ENCODE peak calls at places on chromosomes 2 and 18, in four cellular contexts. W is K562, X is WTC11, E is HepG2. O is an unnamed sample.

GRCh38 chr2:230472619-230473018 is 56.6 kb downstream of the SP100 start:
- DNase-seq in W (peak), X (no peak), E (no peak), O (no peak)

GRCh38 chr18:57775937-57776336 is 27.2 kb downstream of the ATP8B1 start:
- DNase-seq in W (no peak), X (no peak), E (no peak), O (no peak)

GRCh38 chr2:71897145-71897495 is 250.5 kb downstream of the CYP26B1 start:
- DNase-seq in W (no peak), X (no peak), E (no peak), O (no peak)

GRCh38 chr2:60530660-60531276 is 22.7 kb downstream of the BCL11A start:
- DNase-seq in W (peak), X (no peak), E (peak), O (no peak)

GRCh38 chr2:164335947-164336346 is 285.3 kb downstream of the GRB14 start:
- DNase-seq in W (no peak), X (no peak), E (no peak), O (no peak)

GRCh38 chr18:56559044-56559443 is 79.3 kb downstream of the TXNL1 start:
- DNase-seq in W (no peak), X (no peak), E (no peak), O (no peak)

GRCh38 chr2:80086831-80087230 is 217.7 kb downstream of the LRRTM1 start:
- DNase-seq in W (peak), X (no peak), E (no peak), O (no peak)

GRCh38 chr2:46779447-46779941 is 136.1 kb downstream of the MCFD2 start:
- DNase-seq in W (no peak), X (no peak), E (no peak), O (no peak)

GRCh38 chr18:23357992-23358594 is 95.0 kb upstream of the RIOK3 start:
- DNase-seq in W (no peak), X (no peak), E (no peak), O (no peak)

GRCh38 chr18:66582151-66582550 is 21.7 kb downstream of the CDH19 start:
- DNase-seq in W (no peak), X (no peak), E (no peak), O (no peak)

GRCh38 chr2:217249490-217250451 is 389.9 kb upstream of the TNP1 start:
- DNase-seq in W (no peak), X (no peak), E (no peak), O (no peak)

GRCh38 chr18:13574355-13574754 is 152.0 kb downstream of the FAM210A start:
- DNase-seq in W (no peak), X (no peak), E (no peak), O (no peak)

GRCh38 chr2:104088745-104089144 is 765.2 kb upstream of the POU3F3 start:
- DNase-seq in W (no peak), X (no peak), E (no peak), O (no peak)

GRCh38 chr2:28429636-28430376 is 37.1 kb downstream of the FOSL2 start:
- DNase-seq in W (no peak), X (no peak), E (no peak), O (no peak)

GRCh38 chr2:180847073-180847472 is 133.3 kb upstream of the UBE2E3 start:
- DNase-seq in W (no peak), X (no peak), E (no peak), O (no peak)

GRCh38 chr2:173148520-173148919 is 72.9 kb downstream of the MAP3K20 start:
- DNase-seq in W (no peak), X (no peak), E (no peak), O (no peak)

GRCh38 chr2:20211860-20212458 is 13.0 kb downstream of the SDC1 start:
- DNase-seq in W (no peak), X (no peak), E (no peak), O (no peak)

GRCh38 chr18:60754413-60754812 is 381.8 kb upstream of the MC4R start:
- DNase-seq in W (no peak), X (no peak), E (no peak), O (no peak)

GRCh38 chr2:67032091-67032490 is 365.0 kb upstream of the ETAA1 start:
- DNase-seq in W (no peak), X (no peak), E (no peak), O (no peak)

GRCh38 chr2:234643407-234643806 is 146.5 kb upstream of the ARL4C start:
- DNase-seq in W (no peak), X (no peak), E (no peak), O (no peak)

GRCh38 chr2:226270279-226270678 is 529.3 kb downstream of the IRS1 start:
- DNase-seq in W (no peak), X (no peak), E (no peak), O (no peak)

GRCh38 chr2:176281267-176281666 is 12.0 kb downstream of the MTX2 start:
- DNase-seq in W (no peak), X (no peak), E (no peak), O (no peak)

GRCh38 chr2:216714412-216714775 is 19.0 kb upstream of the IGFBP5 start:
- DNase-seq in W (no peak), X (no peak), E (no peak), O (no peak)

GRCh38 chr2:156399950-156400703 is 36.1 kb upstream of the GPD2 start:
- DNase-seq in W (peak), X (peak), E (peak), O (peak)

GRCh38 chr2:201366166-201366565 is 9.0 kb upstream of the FLACC1 start:
- DNase-seq in W (no peak), X (no peak), E (no peak), O (no peak)

GRCh38 chr18:3923750-3924149 is 473.8 kb downstream of the TGIF1 start:
- DNase-seq in W (no peak), X (no peak), E (no peak), O (peak)

GRCh38 chr18:73954267-73954666 is 193.4 kb downstream of the FBXO15 start:
- DNase-seq in W (no peak), X (no peak), E (no peak), O (no peak)

GRCh38 chr18:73947180-73947989 is 200.2 kb downstream of the FBXO15 start:
- DNase-seq in W (no peak), X (no peak), E (no peak), O (no peak)

GRCh38 chr18:73948497-73948896 is 199.1 kb downstream of the FBXO15 start:
- DNase-seq in W (no peak), X (no peak), E (no peak), O (no peak)

GRCh38 chr18:73952296-73952946 is 195.2 kb downstream of the FBXO15 start:
- DNase-seq in W (no peak), X (no peak), E (no peak), O (no peak)

DNA sequence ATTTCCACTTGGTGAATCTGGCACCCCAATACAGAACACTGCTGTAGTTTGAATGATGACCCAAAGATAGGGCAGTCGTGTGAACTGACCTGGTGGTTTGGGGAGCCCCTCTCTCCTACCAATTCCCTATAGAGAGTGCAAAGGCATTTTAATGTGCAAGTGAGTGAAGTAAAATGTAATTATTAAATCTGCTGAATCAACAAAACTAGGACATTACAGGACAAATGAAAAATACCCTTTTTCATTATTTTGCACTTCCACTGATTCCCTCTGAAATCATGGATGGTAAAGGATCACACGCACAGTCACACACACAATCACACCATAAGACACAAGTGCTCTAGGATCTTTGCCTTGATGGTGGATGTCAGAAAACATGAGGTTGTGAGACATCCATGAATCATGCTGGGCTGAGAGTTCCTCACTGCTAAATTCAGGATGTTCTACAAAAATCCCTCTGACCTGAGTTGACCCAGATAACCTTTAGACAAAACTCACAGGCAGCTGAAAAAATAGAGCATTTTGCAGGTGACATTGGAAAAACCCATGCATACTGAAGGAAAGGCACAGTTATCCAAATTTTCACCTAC is 197.4 kb downstream of the FBXO15 start:
- DNase-seq in W (no peak), X (no peak), E (no peak), O (no peak)
- TF ChIP-seq NR3C1 in W (no peak), X (no peak), E (no peak), O (no peak)

DNA sequence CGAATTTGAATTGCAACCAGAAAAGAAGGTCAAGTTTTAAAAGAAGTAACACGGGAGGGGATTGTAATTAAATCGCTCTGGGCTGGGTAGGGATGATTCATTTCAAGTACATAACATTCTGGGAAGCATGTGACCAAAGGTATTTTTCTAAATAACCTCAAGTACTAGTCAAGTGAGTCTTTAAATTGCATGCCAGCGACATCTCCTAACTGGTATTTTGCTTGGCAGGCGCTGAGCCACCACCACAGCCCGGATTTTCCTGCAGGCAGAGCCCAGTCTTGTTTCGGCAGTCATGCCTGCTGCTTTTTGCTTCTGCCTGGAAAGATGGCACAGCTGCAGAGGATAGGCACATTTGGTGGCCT is 33.7 kb upstream of the NPAS2 start:
- DNase-seq in W (no peak), X (no peak), E (no peak), O (peak)
- TF ChIP-seq USF2 in W (no peak), X (no peak), E (no peak), O (no peak)

GRCh38 chr2:26492749-26493515 is 15.0 kb upstream of the OTOF start:
- DNase-seq in W (peak), X (no peak), E (no peak), O (no peak)
- TF ChIP-seq NR3C1 in W (no peak), X (no peak), E (no peak), O (no peak)

GRCh38 chr2:108542071-108542470 is 7.8 kb downstream of the LIMS1 start:
- DNase-seq in W (no peak), X (no peak), E (no peak), O (no peak)
- TF ChIP-seq USF2 in W (no peak), X (no peak), E (no peak), O (no peak)

DNA sequence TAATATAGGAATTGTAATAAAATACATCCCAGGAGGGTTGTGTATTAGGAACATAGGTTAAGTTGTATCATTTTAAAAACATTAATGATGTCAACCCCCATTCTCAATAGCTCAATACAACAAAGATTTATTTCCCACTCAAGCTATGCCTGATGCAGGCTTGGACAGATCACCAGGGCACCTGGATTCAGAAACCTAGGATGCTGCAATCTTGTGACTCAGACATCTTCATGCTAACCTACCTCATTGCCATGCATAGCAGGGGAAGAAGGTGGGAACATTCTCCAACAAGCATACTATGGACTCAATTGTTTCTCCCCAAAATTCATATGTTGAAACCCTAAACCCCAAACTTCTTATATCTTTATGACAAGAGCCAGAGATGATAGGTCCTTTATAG is 244.2 kb downstream of the CD226 start:
- DNase-seq in W (no peak), X (no peak), E (no peak), O (no peak)
- TF ChIP-seq NR3C1 in W (no peak), X (no peak), E (no peak), O (no peak)

GRCh38 chr2:25042321-25043240 is 705 bp downstream of the EFR3B start:
- DNase-seq in W (peak), X (peak), E (no peak), O (peak)

GRCh38 chr2:25044011-25044410 is 2.1 kb downstream of the EFR3B start:
- DNase-seq in W (no peak), X (no peak), E (no peak), O (no peak)

GRCh38 chr2:25041928-25042320 is at the start of gene EFR3B:
- DNase-seq in W (peak), X (peak), E (peak), O (peak)

GRCh38 chr2:25043241-25043867 is 1.5 kb downstream of the EFR3B start:
- DNase-seq in W (no peak), X (peak), E (no peak), O (peak)

DNA sequence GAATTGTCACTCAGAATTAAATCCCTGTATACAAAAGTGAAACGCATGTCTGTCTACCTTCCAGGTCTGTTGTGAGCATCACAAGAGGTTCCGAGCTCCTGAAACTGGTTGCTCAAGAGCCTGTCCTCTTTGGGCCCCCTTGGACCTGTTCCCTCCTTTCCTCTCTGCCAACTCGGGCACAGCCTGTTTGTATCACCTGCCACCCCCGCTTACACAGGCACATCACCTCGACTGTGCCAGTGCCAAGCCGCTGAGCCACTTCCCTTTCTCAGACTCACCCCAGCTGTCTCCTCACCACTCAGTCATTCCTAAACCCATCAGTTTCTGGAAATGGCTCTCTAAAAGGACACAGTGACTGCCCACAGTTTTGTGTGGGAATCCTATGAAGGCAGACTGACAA is 3.1 kb downstream of the EFR3B start:
- DNase-seq in W (no peak), X (no peak), E (no peak), O (no peak)
- TF ChIP-seq USF2 in W (no peak), X (no peak), E (no peak), O (no peak)

DNA sequence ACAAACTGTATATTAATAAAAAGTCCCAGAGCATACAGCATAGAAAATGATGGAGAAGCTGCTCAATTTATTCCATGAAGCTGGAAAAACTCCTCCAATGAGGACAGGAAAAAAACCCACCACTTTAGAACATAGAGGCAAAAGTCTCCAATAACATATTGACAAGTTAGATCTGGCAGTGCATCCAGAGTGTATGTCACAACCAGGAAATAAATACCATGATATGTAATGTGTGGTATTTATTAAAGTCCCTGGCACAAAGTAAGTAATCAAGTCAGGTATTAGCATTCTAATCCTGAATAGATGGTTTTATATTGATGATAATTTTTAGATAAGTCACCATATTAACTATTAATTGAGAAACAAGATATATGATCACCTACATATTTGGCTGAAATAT is 427.3 kb upstream of the HS6ST1 start:
- DNase-seq in W (no peak), X (no peak), E (no peak), O (no peak)
- TF ChIP-seq NR3C1 in W (no peak), X (no peak), E (no peak), O (no peak)